ENCODE peak calls at places on chromosomes 7 and 10, in nine cellular contexts. L, M, X, H, K, Y, B, F and R are unnamed samples.

GRCh38 chr7:124781418-124781817 is 15.8 kb upstream of the GPR37 start:
- DNase-seq in L (no peak), M (no peak), X (no peak), H (no peak), K (no peak), Y (no peak), B (no peak), F (no peak), R (no peak)

GRCh38 chr10:61765176-61766087 is 102.7 kb downstream of the CABCOCO1 start:
- DNase-seq in L (no peak), M (no peak), X (no peak), H (no peak), K (no peak), Y (no peak), B (no peak), F (no peak), R (no peak)

GRCh38 chr7:66357062-66357461 is 151.9 kb downstream of the TPST1 start:
- DNase-seq in L (no peak), M (no peak), X (no peak), H (no peak), K (no peak), Y (no peak), B (no peak), F (no peak), R (no peak)

GRCh38 chr7:14870394-14870793 is 32.2 kb downstream of the DGKB start:
- DNase-seq in L (no peak), M (no peak), X (no peak), H (no peak), K (no peak), Y (no peak), B (no peak), F (no peak), R (no peak)

GRCh38 chr7:80127412-80128150 is 7.0 kb upstream of the GNAI1 start:
- DNase-seq in L (no peak), M (no peak), X (no peak), H (no peak), K (no peak), Y (no peak), B (no peak), F (no peak), R (no peak)

GRCh38 chr10:2839081-2839725 is 228.1 kb upstream of the PFKP start:
- DNase-seq in L (peak; percentile 26), M (no peak), X (no peak), H (peak; percentile 49), K (no peak), Y (peak; percentile 5), B (no peak), F (peak; percentile 74), R (no peak)

GRCh38 chr10:6347391-6347951 is 144.7 kb downstream of the PFKFB3 start:
- DNase-seq in L (peak; percentile 71), M (no peak), X (no peak), H (no peak), K (no peak), Y (no peak), B (peak; percentile 36), F (no peak), R (peak; percentile 58)

GRCh38 chr7:112669306-112669705 is 120.9 kb downstream of the TMEM168 start:
- DNase-seq in L (no peak), M (no peak), X (no peak), H (no peak), K (no peak), Y (no peak), B (no peak), F (no peak), R (no peak)

GRCh38 chr10:14608381-14609001 is 166.2 kb downstream of the FAM107B start:
- DNase-seq in L (no peak), M (no peak), X (no peak), H (no peak), K (no peak), Y (no peak), B (peak; percentile 27), F (no peak), R (no peak)

GRCh38 chr7:130309986-130310385 is 17.0 kb downstream of the CPA4 start:
- DNase-seq in L (no peak), M (no peak), X (no peak), H (no peak), K (no peak), Y (no peak), B (no peak), F (no peak), R (no peak)

GRCh38 chr10:72808001-72808400 is 85.5 kb upstream of the OIT3 start:
- DNase-seq in L (no peak), M (no peak), X (no peak), H (no peak), K (no peak), Y (no peak), B (no peak), F (no peak), R (no peak)

GRCh38 chr10:42242135-42242805 is 396.1 kb downstream of the ZNF33B start:
- DNase-seq in L (no peak), M (no peak), X (no peak), H (peak; percentile 6), K (no peak), Y (no peak), B (no peak), F (no peak), R (no peak)

GRCh38 chr10:49759787-49760551 is 2.2 kb downstream of the OGDHL start:
- DNase-seq in L (peak; percentile 6), M (no peak), X (no peak), H (no peak), K (no peak), Y (no peak), B (no peak), F (no peak), R (no peak)

GRCh38 chr7:82471351-82472020 is 27.9 kb upstream of the CACNA2D1 start:
- DNase-seq in L (no peak), M (no peak), X (no peak), H (no peak), K (no peak), Y (no peak), B (no peak), F (no peak), R (no peak)

GRCh38 chr7:46317256-46317655 is 396.2 kb upstream of the IGFBP3 start:
- DNase-seq in L (peak; percentile 55), M (no peak), X (no peak), H (no peak), K (no peak), Y (no peak), B (no peak), F (no peak), R (no peak)

GRCh38 chr7:43864126-43864525 is 5.2 kb downstream of the MRPS24 start:
- DNase-seq in L (no peak), M (no peak), X (no peak), H (no peak), K (no peak), Y (no peak), B (no peak), F (no peak), R (no peak)

GRCh38 chr10:49817845-49818244 is 55.7 kb upstream of the OGDHL start:
- DNase-seq in L (no peak), M (no peak), X (no peak), H (no peak), K (no peak), Y (no peak), B (no peak), F (no peak), R (no peak)

GRCh38 chr7:11650030-11650429 is 182.0 kb downstream of the THSD7A start:
- DNase-seq in L (no peak), M (no peak), X (no peak), H (no peak), K (no peak), Y (no peak), B (no peak), F (no peak), R (no peak)

GRCh38 chr7:39733881-39734571 is 110.7 kb downstream of the RALA start:
- DNase-seq in L (peak; percentile 59), M (no peak), X (no peak), H (peak; percentile 47), K (no peak), Y (peak; percentile 89), B (no peak), F (no peak), R (no peak)

GRCh38 chr7:89926721-89927120 is 227.5 kb upstream of the STEAP1 start:
- DNase-seq in L (no peak), M (no peak), X (no peak), H (no peak), K (no peak), Y (no peak), B (no peak), F (no peak), R (no peak)

GRCh38 chr7:8639668-8640067 is 206.3 kb downstream of the NXPH1 start:
- DNase-seq in L (no peak), M (no peak), X (no peak), H (no peak), K (no peak), Y (no peak), B (no peak), F (no peak), R (no peak)